ENCODE peak calls at places on chromosome 3, in four cellular contexts. T, P, R and D are unnamed samples.

GRCh38 chr3:62955126-62955525 is 79.9 kb upstream of the CADPS start:
- DNase-seq in R (no peak), T (no peak), P (no peak), D (no peak)

GRCh38 chr3:110984456-110985250 is 87.0 kb upstream of the NECTIN3 start:
- DNase-seq in T (no peak), R (no peak), P (no peak), D (no peak)

GRCh38 chr3:47715928-47716327 is 65.8 kb downstream of the SMARCC1 start:
- DNase-seq in T (peak), P (no peak), R (no peak), D (no peak)

GRCh38 chr3:130688015-130688414 is 58.6 kb downstream of the PIK3R4 start:
- DNase-seq in P (no peak), R (no peak), T (no peak), D (no peak)

GRCh38 chr3:129007792-129008191 is 6.7 kb downstream of the EFCC1 start:
- DNase-seq in T (no peak), P (no peak), R (no peak), D (no peak)

GRCh38 chr3:115658337-115659181 is 35.2 kb downstream of the GAP43 start:
- DNase-seq in P (peak), R (peak), T (peak), D (peak)

GRCh38 chr3:143139786-143140185 is 20.2 kb downstream of the CHST2 start:
- DNase-seq in R (peak), T (peak), P (no peak), D (peak)

GRCh38 chr3:177842302-177842701 is 645.0 kb upstream of the TBL1XR1 start:
- DNase-seq in P (no peak), R (no peak), T (no peak), D (no peak)

GRCh38 chr3:146431240-146431639 is 38.1 kb downstream of the PLSCR2 start:
- DNase-seq in P (no peak), R (no peak), T (no peak), D (no peak)

GRCh38 chr3:46899151-46900006 is 21.9 kb downstream of the PTH1R start:
- DNase-seq in R (no peak), T (no peak), P (no peak), D (peak)

GRCh38 chr3:186510374-186511079 is 33.7 kb downstream of the CRYGS start:
- DNase-seq in T (no peak), R (no peak), P (no peak), D (no peak)

GRCh38 chr3:183688869-183689268 is 8.7 kb upstream of the YEATS2 start:
- DNase-seq in R (no peak), P (no peak), T (no peak), D (no peak)

GRCh38 chr3:197366301-197367044 is 68.1 kb upstream of the DLG1 start:
- DNase-seq in T (no peak), R (no peak), P (no peak), D (no peak)

GRCh38 chr3:158718490-158719170 is 13.6 kb downstream of the RARRES1 start:
- DNase-seq in T (peak), P (no peak), R (peak), D (no peak)

GRCh38 chr3:105715372-105715771 is 153.4 kb downstream of the CBLB start:
- DNase-seq in T (peak), R (no peak), P (no peak), D (no peak)

GRCh38 chr3:139718415-139718814 is 40.6 kb upstream of the NMNAT3 start:
- DNase-seq in T (no peak), R (peak), P (peak), D (peak)

GRCh38 chr3:45168451-45168850 is 22.3 kb upstream of the CDCP1 start:
- DNase-seq in T (no peak), P (no peak), R (no peak), D (no peak)
- H3K27ac ChIP-seq in T (peak), P (no peak), R (no peak), D (no peak)

GRCh38 chr3:113243846-113244245 is 32.5 kb downstream of the BOC start:
- DNase-seq in P (no peak), R (no peak), T (no peak), D (no peak)

GRCh38 chr3:113242091-113242581 is 30.8 kb downstream of the BOC start:
- DNase-seq in P (no peak), R (no peak), T (no peak), D (no peak)

GRCh38 chr3:113243071-113243470 is 31.7 kb downstream of the BOC start:
- DNase-seq in T (no peak), R (no peak), P (no peak), D (no peak)

GRCh38 chr3:113240841-113241240 is 29.5 kb downstream of the BOC start:
- DNase-seq in T (no peak), P (no peak), R (no peak), D (no peak)

DNA sequence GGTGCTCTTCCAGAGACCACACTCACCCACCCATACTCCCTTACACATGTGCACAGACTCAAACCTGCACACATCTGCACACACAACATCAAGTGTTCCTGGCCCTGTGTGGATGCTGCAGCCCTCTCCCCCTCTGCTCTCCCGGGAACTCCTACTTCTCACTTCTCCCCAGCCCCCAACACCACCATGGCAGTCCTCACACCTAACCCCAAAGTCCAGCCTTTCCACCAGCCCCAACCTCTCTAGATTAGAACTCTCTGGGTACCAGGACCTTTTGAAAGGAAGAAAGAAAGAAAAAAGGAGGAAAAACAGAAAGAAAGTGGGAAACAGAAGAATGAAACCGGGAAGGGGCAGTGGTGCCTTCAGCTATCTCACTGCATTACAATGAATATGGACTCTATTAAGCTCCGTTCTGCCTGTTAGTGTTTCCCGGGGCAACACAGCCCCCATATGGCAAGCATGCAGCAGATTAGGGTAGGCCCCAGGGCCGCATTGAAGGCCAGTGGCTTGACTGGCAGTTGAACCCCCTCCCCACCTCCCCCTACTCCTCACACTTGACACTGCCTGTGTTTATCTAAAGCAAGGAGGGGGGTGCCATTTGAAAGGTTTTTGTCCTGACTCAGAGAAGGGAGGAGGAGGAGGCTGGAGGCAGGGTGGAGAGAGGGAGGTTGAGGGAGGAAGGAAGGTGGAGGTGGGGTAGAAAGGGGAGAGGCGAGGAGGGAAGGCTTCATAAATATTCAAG is 30.1 kb downstream of the BOC start:
- DNase-seq in T (no peak), R (no peak), P (no peak), D (no peak)
- H3K27ac ChIP-seq in T (no peak), R (peak), P (peak), D (peak)

GRCh38 chr3:53235545-53235944 is 20.3 kb downstream of the TKT start:
- DNase-seq in T (no peak), P (no peak), R (no peak), D (no peak)
- H3K27ac ChIP-seq in T (peak), P (no peak), R (peak), D (peak)

GRCh38 chr3:78343221-78343620 is 1303.3 kb downstream of the ROBO2 start:
- DNase-seq in T (no peak), P (no peak), R (no peak), D (no peak)

GRCh38 chr3:78338405-78338804 is 1298.5 kb downstream of the ROBO2 start:
- DNase-seq in P (no peak), R (no peak), T (no peak), D (no peak)

DNA sequence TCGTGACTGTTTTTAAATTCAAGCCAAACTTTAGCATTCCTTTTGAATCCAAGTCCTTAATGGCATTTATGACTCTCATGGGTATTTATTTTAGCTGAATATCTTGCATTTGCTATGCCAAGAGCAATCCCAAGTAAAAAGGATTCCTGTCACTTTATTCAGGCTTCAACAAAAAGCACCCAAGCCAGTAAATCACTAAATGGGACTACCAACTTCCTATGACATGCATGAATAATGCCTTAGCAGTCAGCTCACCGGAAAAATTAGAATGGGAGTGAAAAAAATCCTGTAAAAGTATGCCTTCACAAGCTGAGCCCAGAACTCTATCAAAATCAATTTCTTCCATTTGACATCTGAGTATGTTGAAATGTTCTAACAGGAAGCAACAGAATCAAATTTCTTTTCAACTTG is 1297.9 kb downstream of the ROBO2 start:
- DNase-seq in R (no peak), P (no peak), T (no peak), D (no peak)
- H3K27ac ChIP-seq in R (no peak), P (no peak), T (no peak), D (no peak)

GRCh38 chr3:4231041-4231440 is 72.1 kb upstream of the SETMAR start:
- DNase-seq in R (no peak), T (no peak), P (no peak), D (no peak)

GRCh38 chr3:4235690-4236089 is 67.5 kb upstream of the SETMAR start:
- DNase-seq in P (no peak), R (no peak), T (no peak), D (no peak)

GRCh38 chr3:4233488-4233887 is 69.7 kb upstream of the SETMAR start:
- DNase-seq in T (no peak), P (no peak), R (no peak), D (no peak)

GRCh38 chr3:4232798-4233197 is 70.4 kb upstream of the SETMAR start:
- DNase-seq in R (no peak), P (no peak), T (no peak), D (no peak)

DNA sequence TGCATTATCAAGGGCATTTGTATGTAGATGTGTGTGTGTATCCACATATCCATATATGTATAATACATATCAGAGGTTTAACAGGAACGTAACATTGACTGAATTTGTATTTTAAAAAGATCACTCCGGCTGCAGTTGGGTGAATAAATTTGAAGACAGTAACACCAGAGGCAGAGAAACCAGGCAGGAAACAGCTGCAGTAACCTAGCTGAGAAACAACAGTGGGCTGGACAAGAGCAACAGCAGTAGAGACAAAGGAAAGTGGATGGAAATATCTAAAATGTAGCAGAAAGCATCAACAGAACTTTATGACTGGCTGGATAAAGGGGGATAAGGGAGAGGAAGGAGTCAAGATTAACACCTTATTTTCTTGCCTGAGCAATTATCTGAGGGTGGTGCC is 68.3 kb upstream of the SETMAR start:
- DNase-seq in R (no peak), T (no peak), P (no peak), D (no peak)
- H3K27ac ChIP-seq in R (no peak), T (no peak), P (no peak), D (no peak)

DNA sequence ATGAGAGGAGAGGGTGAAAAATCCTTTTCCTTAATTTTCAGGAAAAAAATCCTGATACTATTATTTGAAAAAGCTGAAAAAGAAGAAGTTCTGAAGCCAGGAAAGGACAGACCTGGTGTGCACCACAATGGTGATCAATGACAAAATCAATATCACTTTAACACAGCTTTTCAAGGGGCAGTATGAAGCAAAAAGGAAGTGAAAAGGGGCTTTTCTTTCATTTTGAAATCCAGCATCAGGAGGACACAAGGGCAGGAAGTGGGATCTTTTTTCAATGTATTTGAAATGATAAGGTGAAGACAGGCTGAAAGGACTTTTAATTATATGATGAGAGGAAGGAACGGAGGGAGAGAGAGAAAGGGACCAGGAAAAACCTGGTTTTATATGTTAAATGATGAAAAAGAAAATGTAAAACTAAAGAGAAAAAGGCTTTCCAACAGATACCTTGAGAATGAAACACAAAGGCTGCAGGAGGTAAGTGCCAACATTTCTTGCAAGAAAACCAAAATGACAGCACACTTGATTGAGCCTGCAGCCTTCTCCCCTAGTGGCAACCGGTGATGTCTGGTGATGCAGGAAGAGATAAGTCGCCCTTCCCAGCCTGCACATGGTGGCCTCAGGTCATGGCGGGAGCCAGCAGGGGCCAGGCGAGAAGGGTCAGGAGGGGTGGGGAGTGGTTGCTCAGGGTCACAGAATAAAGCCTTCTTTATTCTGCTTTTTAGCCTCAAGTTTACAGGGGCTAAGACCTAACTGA is 236.7 kb upstream of the WNT5A start:
- DNase-seq in R (no peak), P (no peak), T (no peak), D (no peak)
- H3K27ac ChIP-seq in R (no peak), P (no peak), T (no peak), D (no peak)

GRCh38 chr3:12906916-12907290 is 65.5 kb upstream of the RPL32 start:
- DNase-seq in R (no peak), T (no peak), P (no peak), D (no peak)
- H3K27ac ChIP-seq in R (no peak), T (no peak), P (peak), D (peak)